ENCODE peak calls at places on chromosome 3, in four cellular contexts. B is uterus, H is mammary epithelial cell, I is AG09319. F is an unnamed sample.

GRCh38 chr3:10925436-10926260 is 66.9 kb upstream of the SLC6A1 start:
- DNase-seq in B (no peak), H (no peak), I (no peak), F (no peak)

GRCh38 chr3:45737222-45737621 is 48.0 kb downstream of the SACM1L start:
- DNase-seq in B (no peak), H (no peak), I (no peak), F (no peak)

GRCh38 chr3:38588995-38589937 is 60.2 kb downstream of the SCN5A start:
- DNase-seq in B (no peak), H (no peak), I (no peak), F (no peak)

GRCh38 chr3:14900881-14901873 is 46.2 kb upstream of the NR2C2 start:
- DNase-seq in B (no peak), H (no peak), I (no peak), F (no peak)

GRCh38 chr3:27559835-27560234 is 75.7 kb upstream of the SLC4A7 start:
- DNase-seq in B (peak), H (peak), I (peak), F (no peak)

GRCh38 chr3:30615615-30616346 is 9.4 kb downstream of the TGFBR2 start:
- DNase-seq in B (no peak), H (no peak), I (no peak), F (no peak)

GRCh38 chr3:195873971-195874370 is 34.4 kb downstream of the TNK2 start:
- DNase-seq in B (no peak), H (peak), I (no peak), F (no peak)

GRCh38 chr3:31014317-31015040 is 120.0 kb upstream of the GADL1 start:
- DNase-seq in B (no peak), H (peak), I (no peak), F (no peak)

GRCh38 chr3:51385621-51386091 is 565 bp downstream of the MANF start:
- DNase-seq in B (no peak), H (no peak), I (no peak), F (no peak)

GRCh38 chr3:170644711-170645110 is 58.8 kb upstream of the SLC7A14 start:
- DNase-seq in B (no peak), H (no peak), I (peak), F (no peak)

GRCh38 chr3:126389112-126389791 is 5.5 kb upstream of the CFAP100 start:
- DNase-seq in B (peak), H (peak), I (peak), F (peak)

GRCh38 chr3:169923189-169923588 is 11.8 kb downstream of the SAMD7 start:
- DNase-seq in B (peak), H (no peak), I (peak), F (no peak)

GRCh38 chr3:102179321-102180290 is 255.2 kb upstream of the ZPLD1 start:
- DNase-seq in B (no peak), H (no peak), I (no peak), F (no peak)

GRCh38 chr3:65978116-65978515 is 60.6 kb downstream of the MAGI1 start:
- DNase-seq in B (no peak), H (no peak), I (no peak), F (no peak)

GRCh38 chr3:133459400-133459799 is 59.5 kb downstream of the BFSP2 start:
- DNase-seq in B (no peak), H (no peak), I (no peak), F (no peak)

GRCh38 chr3:129183569-129184395 is at the start of gene CNBP:
- DNase-seq in B (peak), H (peak), I (peak), F (peak)

GRCh38 chr3:45792516-45793172 is 3.7 kb downstream of the SLC6A20 start:
- DNase-seq in B (no peak), H (no peak), I (no peak), F (no peak)

GRCh38 chr3:46926871-46927717 is 49.5 kb downstream of the CCDC12 start:
- DNase-seq in B (no peak), H (no peak), I (no peak), F (no peak)

GRCh38 chr3:183342824-183343223 is 85.6 kb downstream of the MCF2L2 start:
- DNase-seq in B (no peak), H (no peak), I (no peak), F (no peak)

GRCh38 chr3:124057453-124057852 is 65.5 kb upstream of the ROPN1 start:
- DNase-seq in B (peak), H (no peak), I (no peak), F (no peak)
- TF ChIP-seq CTCF in B (no peak), H (no peak), I (no peak), F (no peak)

GRCh38 chr3:89527736-89528335 is 420.4 kb downstream of the EPHA3 start:
- DNase-seq in B (no peak), H (no peak), I (no peak), F (no peak)
- TF ChIP-seq CTCF in B (no peak), H (no peak), I (no peak), F (no peak)

DNA sequence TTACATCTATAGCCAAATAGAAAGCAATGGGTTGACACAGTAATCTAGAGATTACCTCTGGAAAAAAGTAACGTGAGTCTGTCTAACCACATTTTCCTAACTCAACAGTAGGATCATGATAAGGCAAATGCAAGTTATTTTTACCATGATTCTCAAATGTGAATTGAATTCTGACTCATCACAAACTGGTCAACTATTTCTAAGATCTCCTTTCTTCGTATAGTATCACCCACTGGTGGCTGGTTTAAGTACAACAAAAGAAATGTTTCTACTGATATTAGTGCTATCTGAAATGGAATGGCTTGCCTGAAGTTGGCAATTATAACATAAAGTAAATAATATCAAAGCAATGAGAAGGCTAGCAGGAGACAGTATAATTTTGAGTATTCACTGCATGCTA is 102.2 kb downstream of the ABI3BP start:
- DNase-seq in B (no peak), H (peak), I (no peak), F (no peak)
- TF ChIP-seq CTCF in B (no peak), H (peak), I (peak), F (peak)

GRCh38 chr3:63910873-63911272 is 1.3 kb downstream of the SCAANT1 start:
- DNase-seq in B (no peak), H (peak), I (no peak), F (no peak)

GRCh38 chr3:63911901-63912767 is at the start of gene SCAANT1:
- DNase-seq in B (peak), H (peak), I (peak), F (peak)

GRCh38 chr3:63912768-63913588 is 795 bp upstream of the SCAANT1 start:
- DNase-seq in B (peak), H (peak), I (no peak), F (peak)

GRCh38 chr3:63911395-63911900 is 735 bp downstream of the SCAANT1 start:
- DNase-seq in B (no peak), H (no peak), I (no peak), F (no peak)

DNA sequence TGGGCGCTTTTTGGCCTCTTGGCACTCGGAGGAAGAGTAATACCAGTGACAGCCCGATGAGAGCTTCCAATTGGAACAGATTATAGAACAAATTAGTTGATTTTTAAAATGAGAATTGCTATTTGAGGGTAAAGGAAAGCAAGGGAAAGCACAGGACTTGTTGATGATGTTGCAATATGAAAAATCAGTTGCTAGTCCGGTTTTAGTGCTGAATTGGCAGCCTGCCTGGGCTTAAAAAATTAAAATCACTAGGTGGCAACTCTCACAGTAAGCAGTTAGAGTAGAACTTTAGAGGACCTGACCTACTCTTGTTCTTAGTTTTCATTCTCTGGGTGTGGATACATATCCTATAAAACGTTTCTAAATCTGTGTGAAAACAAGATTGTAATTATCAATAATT is 2.1 kb upstream of the SCAANT1 start:
- DNase-seq in B (peak), H (peak), I (no peak), F (no peak)
- TF ChIP-seq CTCF in B (no peak), H (peak), I (no peak), F (no peak)